ENCODE peak calls at places on chromosomes 16 and 17, in four cellular contexts. H is omental fat pad, N is germinal center, Z is hypothalamus. B is an unnamed sample.

GRCh38 chr17:2366747-2367494 is 29.6 kb downstream of the SGSM2 start:
- DNase-seq in Z (no peak), N (no peak), H (no peak), B (no peak)

GRCh38 chr16:49058382-49058781 is 223.3 kb downstream of the CBLN1 start:
- DNase-seq in N (no peak), Z (no peak), H (no peak), B (no peak)

GRCh38 chr16:66706506-66706880 is 9.9 kb upstream of the CMTM4 start:
- DNase-seq in Z (no peak), H (no peak), N (no peak), B (no peak)

GRCh38 chr17:79626156-79626890 is 15.5 kb upstream of the RBFOX3 start:
- DNase-seq in N (no peak), Z (no peak), H (peak), B (no peak)

GRCh38 chr17:81599719-81600486 is 37.0 kb downstream of the NPLOC4 start:
- DNase-seq in Z (no peak), H (no peak), N (no peak), B (no peak)

GRCh38 chr17:42895185-42895555 is 5.4 kb upstream of the G6PC1 start:
- DNase-seq in N (no peak), H (no peak), Z (no peak), B (no peak)

GRCh38 chr17:34199932-34200534 is 55.1 kb upstream of the CCL2 start:
- DNase-seq in H (peak), N (peak), Z (no peak), B (peak)

GRCh38 chr17:80817321-80817845 is 174.3 kb upstream of the CHMP6 start:
- DNase-seq in Z (no peak), H (no peak), N (no peak), B (no peak)

GRCh38 chr16:68183033-68183432 is 52.9 kb downstream of the ESRP2 start:
- DNase-seq in N (no peak), H (no peak), Z (no peak), B (no peak)

GRCh38 chr17:76726766-76727718 is at the start of gene METTL23:
- DNase-seq in N (peak), Z (peak), H (peak), B (peak)

GRCh38 chr16:87076331-87076949 is 240.8 kb downstream of the C16orf95 start:
- DNase-seq in H (no peak), Z (no peak), N (no peak), B (no peak)

GRCh38 chr16:11564046-11564926 is 22.4 kb downstream of the LITAF start:
- DNase-seq in H (no peak), Z (no peak), N (no peak), B (no peak)

GRCh38 chr16:72124761-72125634 is 31.4 kb downstream of the DHX38 start:
- DNase-seq in H (no peak), N (peak), Z (peak), B (peak)

GRCh38 chr17:36057900-36058299 is 6.2 kb upstream of the CCL18 start:
- DNase-seq in N (no peak), H (no peak), Z (no peak), B (no peak)

GRCh38 chr17:64443086-64443760 is 5.7 kb upstream of the MILR1 start:
- DNase-seq in Z (no peak), N (no peak), H (no peak), B (no peak)

GRCh38 chr16:31344712-31345111 is 10.3 kb upstream of the ITGAX start:
- DNase-seq in Z (no peak), H (no peak), N (no peak), B (no peak)

GRCh38 chr16:70752381-70752780 is 48.6 kb downstream of the VAC14 start:
- DNase-seq in N (no peak), Z (no peak), H (no peak), B (no peak)

GRCh38 chr16:89697616-89698331 is 3.7 kb downstream of the SPATA2L start:
- DNase-seq in N (no peak), Z (no peak), H (no peak), B (no peak)

GRCh38 chr17:73591278-73592078 is 52.8 kb downstream of the SDK2 start:
- DNase-seq in H (no peak), N (peak), Z (no peak), B (peak)

GRCh38 chr17:49739662-49740271 is 24.2 kb downstream of the FAM117A start:
- DNase-seq in N (peak), Z (no peak), H (peak), B (peak)

GRCh38 chr17:21025446-21025845 is 17.4 kb downstream of the USP22 start:
- DNase-seq in N (no peak), Z (no peak), H (no peak), B (no peak)

GRCh38 chr17:45427181-45427835 is 5.4 kb downstream of the ARHGAP27 start:
- DNase-seq in Z (no peak), H (no peak), N (no peak), B (no peak)

GRCh38 chr16:10070591-10070990 is 111.6 kb downstream of the GRIN2A start:
- DNase-seq in Z (no peak), N (no peak), H (no peak), B (no peak)